ENCODE peak calls at places on chromosome 1, in eight cellular contexts. L is psoas muscle, Y is GM06990, F is ascending aorta, I is esophagus squamous epithelium, G is lower lobe of right lung, K is K562, E is fibroblast of mammary gland. M is an unnamed sample.

GRCh38 chr1:11484321-11484655 is 5.3 kb downstream of the DISP3 start:
- DNase-seq in Y (no peak), E (no peak), G (no peak), F (no peak), L (no peak), K (no peak), I (no peak), M (no peak)

GRCh38 chr1:54225986-54226559 is 26.1 kb downstream of the MRPL37 start:
- DNase-seq in Y (no peak), I (no peak), E (no peak), L (no peak), F (no peak), K (no peak), G (no peak), M (no peak)

GRCh38 chr1:11178021-11179015 is 10.8 kb upstream of the ANGPTL7 start:
- DNase-seq in I (no peak), G (no peak), E (peak), K (no peak), F (no peak), L (no peak), Y (no peak), M (no peak)

GRCh38 chr1:201072149-201072548 is 40.1 kb downstream of the CACNA1S start:
- DNase-seq in I (no peak), E (no peak), Y (no peak), K (no peak), F (no peak), G (no peak), L (no peak), M (no peak)

GRCh38 chr1:199742547-199742946 is 285.0 kb upstream of the NR5A2 start:
- DNase-seq in K (no peak), G (no peak), F (no peak), Y (no peak), I (no peak), L (no peak), E (peak), M (no peak)

GRCh38 chr1:25729774-25730173 is 70.2 kb upstream of the SELENON start:
- DNase-seq in E (no peak), Y (no peak), F (no peak), L (no peak), G (no peak), I (no peak), K (no peak), M (no peak)

GRCh38 chr1:184254849-184255248 is 132.0 kb upstream of the C1orf21 start:
- DNase-seq in Y (no peak), K (no peak), G (no peak), F (no peak), L (no peak), E (no peak), I (no peak), M (no peak)

GRCh38 chr1:12480748-12481362 is 137.2 kb downstream of the DHRS3 start:
- DNase-seq in G (no peak), K (no peak), L (no peak), E (peak), Y (peak), I (no peak), F (no peak), M (peak)

GRCh38 chr1:210237981-210238380 is 5.4 kb downstream of the SERTAD4 start:
- DNase-seq in Y (no peak), L (no peak), E (no peak), K (no peak), F (no peak), G (no peak), I (no peak), M (no peak)

GRCh38 chr1:2631136-2632050 is 1.4 kb downstream of the MMEL1 start:
- DNase-seq in L (no peak), E (no peak), Y (no peak), F (no peak), K (no peak), I (no peak), G (no peak), M (no peak)

GRCh38 chr1:33221385-33221758 is 34.9 kb upstream of the ZNF362 start:
- DNase-seq in F (no peak), G (no peak), I (no peak), E (peak), Y (no peak), K (no peak), L (no peak), M (no peak)

GRCh38 chr1:62381831-62382505 is 54.9 kb upstream of the USP1 start:
- DNase-seq in K (no peak), Y (no peak), F (no peak), E (no peak), I (no peak), L (no peak), G (no peak), M (no peak)

GRCh38 chr1:92883297-92883696 is 51.5 kb downstream of the RPL5 start:
- DNase-seq in L (no peak), Y (no peak), G (no peak), K (no peak), F (no peak), I (no peak), E (no peak), M (no peak)

GRCh38 chr1:150256549-150257341 is 829 bp upstream of the CA14 start:
- DNase-seq in L (no peak), F (no peak), G (no peak), E (no peak), Y (no peak), I (no peak), K (peak), M (no peak)

GRCh38 chr1:54413295-54413694 is 7.1 kb upstream of the SSBP3 start:
- DNase-seq in Y (no peak), L (peak), E (peak), F (peak), K (no peak), G (no peak), I (no peak), M (no peak)

GRCh38 chr1:75074719-75075395 is 59.3 kb upstream of the LHX8 start:
- DNase-seq in G (no peak), F (no peak), Y (peak), L (no peak), I (no peak), E (no peak), K (no peak), M (no peak)

GRCh38 chr1:245764040-245764439 is 609.3 kb downstream of the KIF26B start:
- DNase-seq in Y (no peak), F (no peak), K (no peak), L (no peak), E (no peak), G (no peak), I (no peak), M (no peak)

GRCh38 chr1:16393255-16394177 is 26.5 kb downstream of the SZRD1 start:
- DNase-seq in G (no peak), F (no peak), Y (no peak), I (no peak), K (no peak), E (no peak), L (peak), M (no peak)

GRCh38 chr1:5983361-5984103 is 8.7 kb downstream of the NPHP4 start:
- DNase-seq in L (no peak), F (no peak), I (no peak), G (no peak), Y (no peak), E (peak), K (peak), M (no peak)

GRCh38 chr1:23470282-23471070 is 13.5 kb downstream of the ASAP3 start:
- DNase-seq in G (no peak), L (peak), K (no peak), I (no peak), E (peak), F (no peak), Y (no peak), M (no peak)

GRCh38 chr1:20617157-20617487 is 16.1 kb upstream of the PINK1 start:
- DNase-seq in F (no peak), L (no peak), Y (no peak), K (no peak), E (no peak), I (no peak), G (no peak), M (no peak)

GRCh38 chr1:3629561-3630160 is 4.8 kb downstream of the TPRG1L start:
- DNase-seq in I (no peak), K (no peak), Y (no peak), F (no peak), E (no peak), L (no peak), G (peak), M (no peak)

GRCh38 chr1:17828991-17829390 is 73.9 kb downstream of the ACTL8 start:
- DNase-seq in I (no peak), Y (no peak), E (no peak), K (no peak), F (no peak), L (no peak), G (no peak), M (no peak)

GRCh38 chr1:215682232-215682631 is 115.1 kb downstream of the KCTD3 start:
- DNase-seq in K (no peak), L (no peak), I (no peak), E (peak), F (no peak), Y (no peak), G (no peak), M (no peak)

GRCh38 chr1:21238141-21238800 is 52.0 kb downstream of the ECE1 start:
- DNase-seq in F (no peak), Y (no peak), L (no peak), K (no peak), E (no peak), I (no peak), G (no peak), M (no peak)

GRCh38 chr1:36175137-36176095 is 19.5 kb downstream of the MAP7D1 start:
- DNase-seq in E (no peak), Y (no peak), F (no peak), L (peak), I (no peak), G (no peak), K (no peak), M (no peak)

DNA sequence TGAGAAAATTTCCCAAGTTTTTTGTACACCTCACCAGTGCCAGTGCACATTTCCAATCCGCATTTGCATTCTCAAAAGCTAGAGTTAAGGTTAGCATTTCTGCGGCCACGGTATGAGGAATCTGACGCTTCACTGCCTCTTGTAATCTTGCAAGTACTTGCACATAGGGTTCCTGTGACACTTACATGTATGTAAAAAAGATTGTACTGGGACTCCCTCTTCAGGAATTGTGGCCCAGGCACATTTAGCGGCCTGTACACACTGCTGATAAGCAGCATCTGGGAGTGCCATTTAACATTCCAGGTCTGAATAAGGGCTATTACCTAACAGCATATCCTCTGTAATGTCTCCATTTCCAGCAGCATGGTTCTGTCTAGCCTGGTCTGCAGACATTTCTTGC is 75.7 kb downstream of the AXDND1 start:
- DNase-seq in F (no peak), E (no peak), I (no peak), G (no peak), Y (no peak), K (no peak), L (no peak), M (no peak)
- TF ChIP-seq CTCF in F (no peak), E (no peak), I (no peak), G (no peak), Y (no peak), K (peak), L (no peak), M (no peak)

GRCh38 chr1:226125097-226125630 is 61.4 kb downstream of the ACBD3 start:
- DNase-seq in G (peak), L (peak), K (peak), F (peak), I (no peak), E (peak), Y (peak), M (peak)

GRCh38 chr1:226125831-226126230 is 60.7 kb downstream of the ACBD3 start:
- DNase-seq in G (no peak), E (no peak), L (no peak), K (no peak), F (no peak), Y (no peak), I (no peak), M (no peak)

GRCh38 chr1:226123212-226123560 is 60.7 kb downstream of the H3-3A start:
- DNase-seq in K (no peak), I (no peak), F (no peak), G (no peak), Y (no peak), E (no peak), L (no peak), M (no peak)

GRCh38 chr1:226121587-226122400 is 59.3 kb downstream of the H3-3A start:
- DNase-seq in G (peak), L (peak), F (no peak), Y (peak), K (peak), I (no peak), E (no peak), M (no peak)

GRCh38 chr1:226123591-226124471 is 61.3 kb downstream of the H3-3A start:
- DNase-seq in E (no peak), I (no peak), Y (no peak), K (no peak), L (no peak), G (no peak), F (no peak), M (no peak)
- H3K4me3 ChIP-seq in E (no peak), I (no peak), Y (no peak), K (no peak), L (no peak), G (no peak), F (no peak), M (no peak)

GRCh38 chr1:206907304-206907991 is 10.2 kb downstream of the IL24 start:
- DNase-seq in E (no peak), F (no peak), Y (no peak), K (peak), G (no peak), L (peak), I (no peak), M (no peak)
- TF ChIP-seq CTCF in E (peak), F (no peak), Y (peak), K (peak), G (no peak), L (no peak), I (peak), M (peak)

GRCh38 chr1:64242895-64243756 is 39.7 kb downstream of the UBE2U start:
- DNase-seq in F (no peak), K (peak), G (no peak), I (no peak), Y (no peak), L (no peak), E (peak), M (no peak)
- H3K4me3 ChIP-seq in F (no peak), K (no peak), G (no peak), I (no peak), Y (no peak), L (no peak), E (no peak), M (no peak)

GRCh38 chr1:196143602-196144342 is 464.5 kb downstream of the KCNT2 start:
- DNase-seq in K (no peak), G (no peak), Y (no peak), I (no peak), E (peak), F (no peak), L (no peak), M (no peak)
- TF ChIP-seq CTCF in K (peak), G (no peak), Y (no peak), I (no peak), E (no peak), F (no peak), L (no peak), M (no peak)

M was measured in GM12864.